ENCODE peak calls at places on chromosomes 11 and 22, in six cellular contexts. G is A549, L is HCT116, H is neuronal stem cell, R is SK-N-SH, X is GM23248. K is an unnamed sample.

GRCh38 chr11:72001834-72002591 is 3.3 kb downstream of the IL18BP start:
- DNase-seq in G (no peak), L (no peak), H (no peak), R (no peak), X (no peak), K (no peak)

GRCh38 chr11:78074756-78075155 is 4.9 kb downstream of the NDUFC2 start:
- DNase-seq in G (no peak), L (no peak), H (no peak), R (peak), X (peak), K (no peak)

GRCh38 chr11:723120-723883 is 17.3 kb downstream of the EPS8L2 start:
- DNase-seq in G (no peak), L (no peak), H (no peak), R (peak), X (peak), K (no peak)

GRCh38 chr11:75024068-75024449 is 35.3 kb downstream of the NEU3 start:
- DNase-seq in G (no peak), L (no peak), H (no peak), R (no peak), X (no peak), K (no peak)

GRCh38 chr11:69292221-69292648 is 1.7 kb upstream of the MYEOV start:
- DNase-seq in G (no peak), L (no peak), H (peak), R (no peak), X (peak), K (peak)

GRCh38 chr11:103898065-103898464 is 138.4 kb upstream of the DDI1 start:
- DNase-seq in G (no peak), L (no peak), H (no peak), R (no peak), X (no peak), K (no peak)

GRCh38 chr22:43440556-43440955 is 28.7 kb downstream of the MPPED1 start:
- DNase-seq in G (no peak), L (no peak), H (no peak), R (no peak), X (no peak), K (peak)

GRCh38 chr11:58164389-58164788 is 24.5 kb upstream of the OR9Q2 start:
- DNase-seq in G (no peak), L (no peak), H (no peak), R (no peak), X (no peak), K (no peak)

GRCh38 chr22:37008365-37008764 is 10.9 kb downstream of the TST start:
- DNase-seq in G (no peak), L (no peak), H (no peak), R (no peak), X (no peak), K (no peak)

GRCh38 chr22:39656495-39657490 is 86.2 kb downstream of the CACNA1I start:
- DNase-seq in G (no peak), L (no peak), H (no peak), R (no peak), X (peak), K (no peak)

GRCh38 chr22:25815561-25815960 is 73.6 kb downstream of the MYO18B start:
- DNase-seq in G (no peak), L (no peak), H (no peak), R (no peak), X (no peak), K (no peak)

GRCh38 chr22:35369996-35370395 is 10.9 kb upstream of the HMOX1 start:
- DNase-seq in G (no peak), L (no peak), H (no peak), R (no peak), X (no peak), K (no peak)

GRCh38 chr11:16791494-16791961 is 53.1 kb downstream of the C11orf58 start:
- DNase-seq in G (peak), L (peak), H (no peak), R (no peak), X (peak), K (peak)

GRCh38 chr11:119195680-119196079 is 10.4 kb downstream of the NHERF4 start:
- DNase-seq in G (peak), L (peak), H (no peak), R (peak), X (peak), K (peak)

GRCh38 chr11:6438979-6439571 is 1.7 kb downstream of the HPX start:
- DNase-seq in G (peak), L (peak), H (peak), R (peak), X (peak), K (peak)

GRCh38 chr22:17773606-17774205 is 563 bp downstream of the BID start:
- DNase-seq in G (peak), L (no peak), H (peak), R (peak), X (peak), K (peak)

GRCh38 chr22:30743257-30744020 is 48.8 kb downstream of the OSBP2 start:
- DNase-seq in G (no peak), L (no peak), H (no peak), R (no peak), X (no peak), K (no peak)

GRCh38 chr11:75334402-75334891 is 17.0 kb downstream of the ARRB1 start:
- DNase-seq in G (no peak), L (no peak), H (no peak), R (no peak), X (no peak), K (no peak)

GRCh38 chr11:126109941-126110731 is 47.5 kb upstream of the CDON start:
- DNase-seq in G (no peak), L (no peak), H (no peak), R (no peak), X (peak), K (peak)

GRCh38 chr22:49586244-49586748 is 241.4 kb downstream of the BRD1 start:
- DNase-seq in G (no peak), L (no peak), H (no peak), R (no peak), X (peak), K (peak)

GRCh38 chr11:69257838-69258658 is 35.9 kb upstream of the MYEOV start:
- DNase-seq in G (no peak), L (no peak), H (no peak), R (no peak), X (no peak), K (peak)

GRCh38 chr11:660681-661444 is 23.8 kb downstream of the DRD4 start:
- DNase-seq in G (no peak), L (no peak), H (no peak), R (no peak), X (no peak), K (no peak)

GRCh38 chr11:92180664-92181251 is 43.9 kb upstream of the FAT3 start:
- DNase-seq in G (no peak), L (no peak), H (no peak), R (no peak), X (peak), K (no peak)

GRCh38 chr22:30969532-30970355 is 679 bp downstream of the TUG1 start:
- DNase-seq in G (peak), L (no peak), H (no peak), R (no peak), X (peak), K (no peak)

GRCh38 chr11:94103476-94103875 is 25.2 kb upstream of the PANX1 start:
- DNase-seq in G (no peak), L (no peak), H (no peak), R (no peak), X (no peak), K (no peak)

GRCh38 chr22:45302047-45302446 is 7.7 kb upstream of the FAM118A start:
- DNase-seq in G (peak), L (no peak), H (no peak), R (no peak), X (peak), K (no peak)

GRCh38 chr11:126210871-126211235 is 597 bp downstream of the RPUSD4 start:
- DNase-seq in G (no peak), L (no peak), H (no peak), R (peak), X (peak), K (no peak)

GRCh38 chr22:33240901-33241300 is 182.7 kb upstream of the SYN3 start:
- DNase-seq in G (no peak), L (no peak), H (no peak), R (no peak), X (peak), K (no peak)

GRCh38 chr22:19874307-19875060 is 19.8 kb upstream of the GNB1L start:
- DNase-seq in G (no peak), L (no peak), H (peak), R (peak), X (peak), K (peak)

GRCh38 chr22:41925783-41926460 is 684 bp downstream of the TNFRSF13C start:
- DNase-seq in G (no peak), L (no peak), H (no peak), R (peak), X (peak), K (peak)

DNA sequence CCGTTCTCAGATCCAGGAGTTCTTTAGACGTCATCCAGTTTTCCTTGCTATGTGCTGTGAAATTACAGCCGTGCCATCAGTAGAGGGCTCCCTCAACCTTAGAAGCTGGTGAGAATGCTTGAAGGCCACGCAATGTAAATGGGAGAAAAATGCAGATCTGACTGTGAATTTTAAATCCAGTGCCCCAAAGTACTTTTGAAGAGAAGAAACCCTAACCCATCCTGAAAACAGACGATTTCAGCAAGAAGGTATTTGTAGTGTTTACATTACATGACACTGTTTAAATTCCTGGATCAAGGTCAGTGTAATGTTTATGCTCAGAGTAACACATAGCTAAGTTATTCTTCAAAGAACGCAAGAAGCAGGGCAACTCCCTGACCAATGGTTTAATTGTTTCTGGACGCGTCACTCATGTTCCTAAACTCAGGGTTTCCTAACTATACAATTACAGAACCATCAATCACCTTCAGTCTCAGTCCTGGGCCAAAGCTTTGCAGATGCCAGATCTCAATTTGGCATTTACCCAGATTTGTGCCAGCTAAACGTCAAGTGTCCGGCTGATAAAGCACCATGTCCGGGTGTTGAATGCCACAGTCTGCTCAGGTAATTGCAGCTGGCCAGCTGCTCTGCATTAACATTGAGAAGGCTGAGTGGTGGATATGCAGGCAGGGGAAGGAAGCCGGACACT is 38.2 kb downstream of the ADAMTS8 start:
- DNase-seq in G (peak), L (peak), H (no peak), R (no peak), X (peak), K (peak)
- H3K27ac ChIP-seq in G (no peak), L (no peak), H (no peak), R (no peak), X (no peak), K (no peak)

GRCh38 chr11:64759722-64760719 is at the start of gene PYGM:
- DNase-seq in G (no peak), L (no peak), H (peak), R (peak), X (no peak), K (peak)
- H3K4me3 ChIP-seq in G (no peak), L (no peak), H (no peak), R (no peak), X (no peak), K (no peak)

DNA sequence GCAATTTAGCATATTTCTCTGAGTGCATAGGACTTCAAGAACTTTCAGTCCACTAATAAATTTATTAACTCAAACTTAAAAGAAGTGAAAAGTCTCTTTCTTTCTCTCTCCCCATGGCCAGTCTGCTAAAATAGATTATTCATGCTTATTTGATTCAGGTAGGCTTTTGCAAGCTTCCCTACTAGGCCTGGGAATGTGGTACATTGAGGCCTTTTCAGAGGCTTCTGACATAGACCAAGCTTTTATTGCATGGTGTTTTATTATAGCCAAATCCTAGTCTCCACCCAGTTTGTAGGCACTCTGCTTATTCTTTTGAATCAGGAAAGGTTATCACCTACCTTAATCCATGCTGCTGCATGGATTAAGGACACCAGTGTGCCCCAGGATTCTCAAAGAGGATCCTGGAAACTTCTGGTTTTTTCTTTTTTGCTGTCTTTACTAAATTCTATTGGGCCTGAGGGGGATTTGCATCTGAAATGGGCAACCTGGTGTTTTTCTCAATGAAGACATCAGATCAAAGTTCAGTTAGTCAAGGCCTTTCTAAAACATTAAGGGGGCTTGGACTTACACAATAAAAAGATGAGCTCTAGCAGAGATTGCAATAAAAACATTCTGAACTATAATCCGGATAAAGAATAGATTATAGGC is 92.2 kb downstream of the ELP4 start:
- DNase-seq in G (no peak), L (no peak), H (peak), R (no peak), X (no peak), K (no peak)
- H3K27ac ChIP-seq in G (no peak), L (no peak), H (peak), R (no peak), X (no peak), K (no peak)

GRCh38 chr11:101127699-101128570 is 1.7 kb downstream of the PGR start:
- DNase-seq in G (no peak), L (no peak), H (peak), R (peak), X (peak), K (peak)

GRCh38 chr11:101128571-101129202 is 926 bp downstream of the PGR start:
- DNase-seq in G (no peak), L (no peak), H (peak), R (peak), X (no peak), K (peak)

GRCh38 chr11:101127348-101127698 is 2.3 kb downstream of the PGR start:
- DNase-seq in G (no peak), L (no peak), H (no peak), R (no peak), X (peak), K (peak)

GRCh38 chr11:101129203-101129943 is at the start of gene PGR:
- DNase-seq in G (no peak), L (no peak), H (peak), R (peak), X (peak), K (peak)

GRCh38 chr11:101126551-101127347 is 2.9 kb downstream of the PGR start:
- DNase-seq in G (no peak), L (no peak), H (peak), R (no peak), X (peak), K (peak)
- H3K4me3 ChIP-seq in G (peak), L (no peak), H (peak), R (peak), X (peak), K (peak)

DNA sequence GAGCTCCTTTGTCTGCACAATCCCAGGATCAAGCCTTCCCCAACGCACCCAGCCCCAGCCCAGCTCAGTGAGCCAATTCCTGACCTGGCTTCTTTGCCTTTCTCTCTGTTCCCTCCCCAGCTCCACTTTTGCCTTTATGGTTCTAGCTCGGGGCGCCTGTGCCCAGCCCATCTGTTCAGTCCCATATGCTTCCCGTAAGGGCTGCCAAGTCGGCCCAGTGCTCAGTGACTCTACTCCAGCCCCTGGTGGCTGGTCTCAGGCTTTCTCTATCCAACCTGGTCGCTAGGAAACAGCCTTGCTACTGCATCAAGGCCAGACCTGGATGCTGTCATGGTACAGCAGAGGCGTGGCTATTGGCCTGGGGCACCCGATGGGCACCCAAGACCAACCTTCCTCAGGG is 178.1 kb downstream of the DSCAML1 start:
- DNase-seq in G (no peak), L (no peak), H (no peak), R (peak), X (no peak), K (no peak)
- H3K27ac ChIP-seq in G (no peak), L (no peak), H (no peak), R (no peak), X (no peak), K (no peak)

GRCh38 chr11:67372232-67372992 is 986 bp downstream of the CLCF1 start:
- DNase-seq in G (no peak), L (no peak), H (no peak), R (peak), X (peak), K (no peak)
- H3K4me3 ChIP-seq in G (peak), L (peak), H (peak), R (peak), X (peak), K (peak)

GRCh38 chr11:46038529-46038928 is 82.7 kb downstream of the PHF21A start:
- DNase-seq in G (no peak), L (no peak), H (no peak), R (no peak), X (no peak), K (no peak)

GRCh38 chr11:46036009-46036408 is 85.2 kb downstream of the PHF21A start:
- DNase-seq in G (no peak), L (no peak), H (no peak), R (no peak), X (no peak), K (no peak)

GRCh38 chr11:46039990-46040389 is 81.3 kb downstream of the PHF21A start:
- DNase-seq in G (no peak), L (no peak), H (no peak), R (no peak), X (peak), K (no peak)

DNA sequence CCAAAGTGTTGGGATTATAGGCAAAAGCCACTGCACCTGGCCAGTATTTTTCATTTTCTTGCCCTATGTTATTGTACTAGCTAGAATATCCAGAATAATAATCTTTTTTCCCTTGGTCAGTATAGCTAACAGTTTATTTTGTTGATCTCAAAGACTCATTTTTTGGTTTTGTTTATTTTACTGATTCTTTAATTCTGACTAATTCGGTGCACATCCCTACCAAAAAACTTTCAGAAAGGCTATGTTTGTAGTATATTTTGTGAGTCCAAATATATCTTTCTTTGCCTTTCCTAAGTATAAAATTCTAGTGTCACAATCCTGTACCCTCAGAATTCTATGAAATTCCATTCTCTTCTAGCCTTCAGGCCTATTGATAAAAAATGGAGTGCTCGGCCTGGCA is 84.3 kb downstream of the PHF21A start:
- DNase-seq in G (no peak), L (no peak), H (no peak), R (no peak), X (no peak), K (no peak)
- H3K27ac ChIP-seq in G (no peak), L (no peak), H (no peak), R (no peak), X (no peak), K (no peak)

DNA sequence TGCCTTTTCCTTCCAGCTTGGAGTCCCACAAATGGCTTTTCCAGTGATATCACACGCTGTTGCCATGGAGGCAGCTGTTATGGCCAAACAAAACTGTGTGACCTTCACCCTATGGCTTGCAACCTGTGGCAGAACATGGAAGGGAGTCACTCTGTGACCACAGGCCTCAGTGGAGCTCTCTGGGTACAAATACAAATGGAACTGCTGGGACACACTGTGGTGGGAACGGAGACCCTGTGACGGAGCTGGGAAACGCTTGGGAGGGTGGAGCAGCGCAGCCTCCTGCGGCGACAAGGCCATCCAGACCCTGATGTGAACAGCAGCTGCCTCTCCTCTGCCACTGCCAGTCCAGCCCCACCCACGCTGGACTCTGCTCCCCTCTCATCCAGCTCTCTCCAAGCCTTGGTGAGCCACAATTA is 162.5 kb downstream of the ETS1 start:
- DNase-seq in G (no peak), L (no peak), H (no peak), R (peak), X (peak), K (peak)
- H3K4me3 ChIP-seq in G (no peak), L (no peak), H (no peak), R (no peak), X (no peak), K (no peak)

GRCh38 chr11:114137838-114138237 is 78.3 kb downstream of the ZBTB16 start:
- DNase-seq in G (no peak), L (no peak), H (no peak), R (no peak), X (no peak), K (no peak)
- H3K27ac ChIP-seq in G (no peak), L (no peak), H (no peak), R (no peak), X (no peak), K (peak)

DNA sequence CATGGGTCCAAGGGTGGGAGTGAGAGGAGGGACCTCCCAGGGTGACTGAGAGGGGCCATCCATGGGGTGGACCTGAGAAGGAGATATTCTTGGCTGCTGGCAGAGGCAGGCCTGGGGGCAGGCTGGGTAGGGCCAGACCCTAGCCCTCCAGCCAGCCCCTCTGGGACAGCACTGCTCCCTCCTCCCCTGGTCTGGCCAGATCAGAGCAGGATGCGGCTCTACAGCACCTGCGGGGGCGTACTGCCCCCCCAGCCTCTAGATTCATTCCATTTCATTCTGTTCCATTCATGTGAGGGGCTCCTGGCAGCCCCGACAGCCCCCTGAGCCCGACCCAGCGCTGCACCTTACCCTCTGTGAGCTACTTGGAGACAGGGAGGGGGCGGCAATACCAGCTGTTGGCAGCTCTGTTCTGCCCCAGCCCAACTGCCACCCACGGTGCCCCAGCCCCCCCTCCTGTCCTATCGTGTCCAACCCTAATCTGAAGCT is 34.3 kb upstream of the MYRF start:
- DNase-seq in G (no peak), L (no peak), H (no peak), R (peak), X (peak), K (no peak)
- H3K4me3 ChIP-seq in G (no peak), L (no peak), H (peak), R (peak), X (peak), K (no peak)

K was measured in aorta.